ENCODE peak calls at places on chromosomes 13 and 19, in seven cellular contexts. U, D, J, Z, Q, S and N are unnamed samples.

GRCh38 chr13:88958821-88959220 is 1287.7 kb downstream of the SLITRK5 start:
- DNase-seq in U (no peak), D (no peak), J (no peak), Z (no peak), Q (no peak), S (no peak), N (no peak)

GRCh38 chr19:28839455-28839854 is 373.5 kb downstream of the UQCRFS1 start:
- DNase-seq in U (no peak), D (no peak), J (no peak), Z (no peak), Q (no peak), S (no peak), N (no peak)

GRCh38 chr13:92602560-92602959 is 624.0 kb upstream of the GPC6 start:
- DNase-seq in U (no peak), D (no peak), J (no peak), Z (no peak), Q (no peak), S (no peak), N (no peak)

GRCh38 chr19:34962945-34963530 is 991 bp downstream of the ZNF792 start:
- DNase-seq in U (no peak), D (no peak), J (no peak), Z (no peak), Q (no peak), S (no peak), N (no peak)

GRCh38 chr13:98981596-98982195 is 3.8 kb upstream of the DOCK9 start:
- DNase-seq in U (no peak), D (no peak), J (no peak), Z (no peak), Q (no peak), S (no peak), N (no peak)

GRCh38 chr13:36536546-36536945 is 104.3 kb downstream of the CCNA1 start:
- DNase-seq in U (no peak), D (no peak), J (no peak), Z (no peak), Q (no peak), S (no peak), N (no peak)

GRCh38 chr13:98919566-98919965 is 58.3 kb downstream of the DOCK9 start:
- DNase-seq in U (no peak), D (no peak), J (no peak), Z (no peak), Q (no peak), S (no peak), N (no peak)

GRCh38 chr19:19051478-19052213 is 12.1 kb upstream of the SLC25A42 start:
- DNase-seq in U (no peak), D (no peak), J (no peak), Z (no peak), Q (no peak), S (no peak), N (no peak)

GRCh38 chr13:94256671-94257070 is 222.8 kb downstream of the DCT start:
- DNase-seq in U (no peak), D (no peak), J (no peak), Z (no peak), Q (no peak), S (no peak), N (no peak)

GRCh38 chr19:5138606-5139594 is 170.0 kb downstream of the KDM4B start:
- DNase-seq in U (no peak), D (peak; percentile 37), J (no peak), Z (no peak), Q (peak; percentile 97), S (peak; percentile 57), N (no peak)